ENCODE peak calls at places on chromosomes 4 and X, in seven cellular contexts. T, S, Z, G, K, O and R are unnamed samples.
A peak's percentile ranks its signal among the peaks of the same experiment; 100 is the strongest.

GRCh38 chr4:8009710-8010534 is 70.3 kb upstream of the AFAP1 start:
- DNase-seq in T (no peak), S (no peak), Z (no peak), G (no peak), K (no peak), O (no peak), R (no peak)

GRCh38 chr4:170234800-170235199 is 145.0 kb upstream of the AADAT start:
- DNase-seq in T (no peak), S (no peak), Z (no peak), G (no peak), K (no peak), O (no peak), R (no peak)

GRCh38 chr4:1713003-1713397 is 881 bp upstream of the SLBP start:
- DNase-seq in T (no peak), S (no peak), Z (no peak), G (no peak), K (no peak), O (no peak), R (no peak)

GRCh38 chrX:49308604-49309269 is 5.3 kb downstream of the GAGE10 start:
- DNase-seq in T (peak; percentile 7), S (no peak), Z (no peak), G (no peak), K (no peak), O (no peak), R (no peak)

GRCh38 chrX:119694601-119695534 is 1.9 kb upstream of the SEPTIN6 start:
- DNase-seq in T (no peak), S (no peak), Z (no peak), G (no peak), K (no peak), O (no peak), R (no peak)

GRCh38 chrX:44282753-44283152 is 60.7 kb downstream of the EFHC2 start:
- DNase-seq in T (no peak), S (no peak), Z (no peak), G (no peak), K (no peak), O (no peak), R (no peak)

GRCh38 chr4:88033309-88033708 is 25.9 kb downstream of the PKD2 start:
- DNase-seq in T (peak; percentile 6), S (no peak), Z (peak; percentile 15), G (peak; percentile 29), K (no peak), O (peak; percentile 72), R (no peak)

GRCh38 chr4:41638806-41639205 is 100.8 kb downstream of the LIMCH1 start:
- DNase-seq in T (no peak), S (no peak), Z (no peak), G (no peak), K (no peak), O (no peak), R (no peak)

GRCh38 chrX:135931644-135932487 is 38.4 kb downstream of the SAGE1 start:
- DNase-seq in T (peak; percentile 29), S (no peak), Z (peak; percentile 2), G (peak; percentile 61), K (no peak), O (peak; percentile 24), R (peak; percentile 3)

GRCh38 chr4:140070369-140070768 is 83.6 kb downstream of the MAML3 start:
- DNase-seq in T (no peak), S (no peak), Z (no peak), G (no peak), K (no peak), O (no peak), R (no peak)

GRCh38 chr4:88489100-88489761 is 32.3 kb downstream of the HERC5 start:
- DNase-seq in T (no peak), S (no peak), Z (no peak), G (no peak), K (no peak), O (no peak), R (no peak)

GRCh38 chrX:153645921-153646481 is 1.0 kb upstream of the DUSP9 start:
- DNase-seq in T (no peak), S (no peak), Z (no peak), G (no peak), K (peak; percentile 16), O (no peak), R (no peak)

GRCh38 chr4:145538636-145539035 is 57.0 kb downstream of the SMAD1 start:
- DNase-seq in T (no peak), S (no peak), Z (no peak), G (no peak), K (no peak), O (no peak), R (no peak)

GRCh38 chr4:128221556-128221955 is 66.1 kb downstream of the PGRMC2 start:
- DNase-seq in T (no peak), S (no peak), Z (no peak), G (no peak), K (no peak), O (no peak), R (no peak)

GRCh38 chr4:178689926-178690325 is 1247.7 kb upstream of the AGA start:
- DNase-seq in T (no peak), S (no peak), Z (no peak), G (no peak), K (no peak), O (no peak), R (no peak)

GRCh38 chr4:184960505-184960971 is 57.8 kb upstream of the HELT start:
- DNase-seq in T (no peak), S (no peak), Z (no peak), G (no peak), K (no peak), O (no peak), R (no peak)

GRCh38 chr4:176156656-176157055 is 38.7 kb downstream of the SPATA4 start:
- DNase-seq in T (no peak), S (no peak), Z (no peak), G (no peak), K (no peak), O (no peak), R (no peak)

GRCh38 chrX:39480966-39481365 is 616.8 kb downstream of the BCOR start:
- DNase-seq in T (no peak), S (no peak), Z (no peak), G (no peak), K (no peak), O (no peak), R (no peak)

GRCh38 chr4:158129649-158130048 is 43.2 kb downstream of the GASK1B start:
- DNase-seq in T (no peak), S (no peak), Z (no peak), G (no peak), K (no peak), O (no peak), R (no peak)

GRCh38 chr4:74092957-74093356 is 6.0 kb downstream of the CXCL2 start:
- DNase-seq in T (no peak), S (no peak), Z (no peak), G (no peak), K (no peak), O (peak; percentile 39), R (no peak)

GRCh38 chr4:42339935-42340406 is 57.3 kb upstream of the SHISA3 start:
- DNase-seq in T (no peak), S (no peak), Z (no peak), G (no peak), K (no peak), O (peak; percentile 53), R (no peak)

GRCh38 chr4:61992351-61992750 is 792.2 kb downstream of the ADGRL3 start:
- DNase-seq in T (no peak), S (peak; percentile 9), Z (no peak), G (no peak), K (no peak), O (no peak), R (no peak)

GRCh38 chr4:174173360-174173759 is 110.1 kb downstream of the FBXO8 start:
- DNase-seq in T (no peak), S (no peak), Z (no peak), G (no peak), K (no peak), O (no peak), R (no peak)

GRCh38 chr4:89254847-89255246 is 52.8 kb downstream of the GPRIN3 start:
- DNase-seq in T (peak; percentile 37), S (no peak), Z (peak; percentile 29), G (peak; percentile 13), K (no peak), O (peak; percentile 7), R (peak; percentile 1)

GRCh38 chrX:109362101-109362500 is 119.8 kb downstream of the GUCY2F start:
- DNase-seq in T (no peak), S (no peak), Z (no peak), G (no peak), K (no peak), O (no peak), R (no peak)